ENCODE peak calls at places on chromosomes 2 and 18, in four cellular contexts. One of them, this sample, is unnamed.

GRCh38 chr18:59228361-59228760 is 8.4 kb downstream of the GRP start:
- DNase-seq in GM12878: no peak
- DNase-seq in HepG2: no peak
- DNase-seq in H1: no peak
- DNase-seq in this sample: no peak

GRCh38 chr2:157837851-157838441 is 38.2 kb downstream of the ACVR1 start:
- DNase-seq in GM12878: no peak
- DNase-seq in HepG2: peak
- DNase-seq in H1: no peak
- DNase-seq in this sample: no peak

GRCh38 chr2:187165936-187166335 is 282.1 kb downstream of the CALCRL start:
- DNase-seq in GM12878: no peak
- DNase-seq in HepG2: no peak
- DNase-seq in H1: no peak
- DNase-seq in this sample: no peak

GRCh38 chr2:237790353-237790752 is 8.2 kb upstream of the RBM44 start:
- DNase-seq in GM12878: no peak
- DNase-seq in HepG2: no peak
- DNase-seq in H1: no peak
- DNase-seq in this sample: no peak

GRCh38 chr2:51335072-51336058 is 303.4 kb upstream of the NRXN1 start:
- DNase-seq in GM12878: no peak
- DNase-seq in HepG2: no peak
- DNase-seq in H1: no peak
- DNase-seq in this sample: no peak

GRCh38 chr18:21915546-21915945 is 175.0 kb downstream of the MIB1 start:
- DNase-seq in GM12878: no peak
- DNase-seq in HepG2: no peak
- DNase-seq in H1: no peak
- DNase-seq in this sample: no peak

GRCh38 chr2:168220971-168221819 is 26.2 kb downstream of the STK39 start:
- DNase-seq in GM12878: no peak
- DNase-seq in HepG2: peak
- DNase-seq in H1: no peak
- DNase-seq in this sample: no peak

GRCh38 chr2:43276517-43276931 is 50.1 kb upstream of the ZFP36L2 start:
- DNase-seq in GM12878: no peak
- DNase-seq in HepG2: no peak
- DNase-seq in H1: no peak
- DNase-seq in this sample: no peak

GRCh38 chr2:63301481-63301880 is 250.9 kb downstream of the OTX1 start:
- DNase-seq in GM12878: no peak
- DNase-seq in HepG2: no peak
- DNase-seq in H1: no peak
- DNase-seq in this sample: no peak

GRCh38 chr18:58567453-58568196 is 61.3 kb downstream of the ALPK2 start:
- DNase-seq in GM12878: no peak
- DNase-seq in HepG2: peak
- DNase-seq in H1: no peak
- DNase-seq in this sample: no peak

GRCh38 chr2:152241956-152242355 is 66.4 kb upstream of the STAM2 start:
- DNase-seq in GM12878: no peak
- DNase-seq in HepG2: no peak
- DNase-seq in H1: no peak
- DNase-seq in this sample: no peak

GRCh38 chr2:46273919-46274318 is 23.3 kb upstream of the EPAS1 start:
- DNase-seq in GM12878: no peak
- DNase-seq in HepG2: no peak
- DNase-seq in H1: no peak
- DNase-seq in this sample: no peak

GRCh38 chr2:206004004-206004693 is 81.8 kb downstream of the INO80D start:
- DNase-seq in GM12878: no peak
- DNase-seq in HepG2: peak
- DNase-seq in H1: peak
- DNase-seq in this sample: peak

GRCh38 chr2:211170843-211171242 is 614.4 kb downstream of the CPS1 start:
- DNase-seq in GM12878: no peak
- DNase-seq in HepG2: no peak
- DNase-seq in H1: no peak
- DNase-seq in this sample: no peak

GRCh38 chr2:10533811-10534321 is 85.7 kb upstream of the ODC1 start:
- DNase-seq in GM12878: no peak
- DNase-seq in HepG2: no peak
- DNase-seq in H1: no peak
- DNase-seq in this sample: no peak

DNA sequence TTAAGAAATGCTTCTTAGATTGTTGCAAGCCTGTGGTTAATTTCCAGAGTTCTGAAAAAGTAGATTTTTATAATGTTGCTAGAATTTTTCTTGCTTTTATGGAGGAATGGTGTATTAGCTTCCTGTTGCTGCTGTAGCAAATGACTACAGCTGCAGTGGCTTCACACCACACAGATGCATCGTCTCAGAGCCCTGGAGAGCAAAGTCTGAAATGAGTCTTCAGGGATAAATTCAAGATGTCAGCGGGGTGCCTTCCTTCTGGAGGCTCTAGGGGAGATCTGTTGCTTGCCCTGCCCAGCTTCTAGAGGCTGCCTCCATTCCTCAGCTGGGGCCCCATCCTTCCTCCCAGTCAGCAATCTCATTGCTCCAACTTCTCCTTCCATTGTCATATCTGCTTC is 187.8 kb downstream of the ZNF516 start:
- DNase-seq in GM12878: no peak
- DNase-seq in HepG2: no peak
- DNase-seq in H1: no peak
- DNase-seq in this sample: no peak
- TF ChIP-seq YY1 in GM12878: no peak
- TF ChIP-seq YY1 in HepG2: no peak
- TF ChIP-seq YY1 in H1: no peak
- TF ChIP-seq YY1 in this sample: no peak

DNA sequence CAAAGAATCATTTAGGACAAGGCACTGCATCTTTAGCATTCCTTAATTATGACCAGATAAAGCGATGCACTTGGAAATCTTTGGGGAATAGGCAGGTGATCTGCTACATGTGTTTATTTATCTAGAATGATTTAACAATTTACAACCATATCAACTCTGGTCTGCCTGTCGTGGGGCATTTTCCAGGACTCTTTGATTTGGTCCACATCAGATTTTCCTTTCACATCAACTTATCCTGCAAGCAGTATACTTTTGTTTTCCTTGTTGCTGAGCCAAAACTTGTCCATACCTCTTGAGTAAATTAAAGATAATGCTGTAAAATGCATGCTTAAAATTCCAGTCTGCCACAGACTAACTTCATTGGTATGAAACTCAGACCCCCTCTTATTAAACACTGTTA is 312.4 kb upstream of the TCF4 start:
- DNase-seq in GM12878: no peak
- DNase-seq in HepG2: no peak
- DNase-seq in H1: no peak
- DNase-seq in this sample: no peak
- TF ChIP-seq SUZ12 in GM12878: no peak
- TF ChIP-seq SUZ12 in HepG2: no peak
- TF ChIP-seq SUZ12 in H1: no peak
- TF ChIP-seq SUZ12 in this sample: no peak

GRCh38 chr2:3703236-3703682 is at the start of gene DCDC2C:
- DNase-seq in GM12878: no peak
- DNase-seq in HepG2: no peak
- DNase-seq in H1: no peak
- DNase-seq in this sample: no peak
- TF ChIP-seq YY1 in GM12878: no peak
- TF ChIP-seq YY1 in HepG2: no peak
- TF ChIP-seq YY1 in H1: no peak
- TF ChIP-seq YY1 in this sample: no peak

GRCh38 chr18:79832169-79832568 is 34.4 kb downstream of the KCNG2 start:
- DNase-seq in GM12878: no peak
- DNase-seq in HepG2: no peak
- DNase-seq in H1: no peak
- DNase-seq in this sample: no peak

GRCh38 chr18:79829136-79829854 is 31.6 kb downstream of the KCNG2 start:
- DNase-seq in GM12878: no peak
- DNase-seq in HepG2: no peak
- DNase-seq in H1: no peak
- DNase-seq in this sample: no peak

GRCh38 chr18:79834834-79835233 is 37.1 kb downstream of the KCNG2 start:
- DNase-seq in GM12878: no peak
- DNase-seq in HepG2: no peak
- DNase-seq in H1: no peak
- DNase-seq in this sample: no peak
- TF ChIP-seq SUZ12 in GM12878: no peak
- TF ChIP-seq SUZ12 in HepG2: no peak
- TF ChIP-seq SUZ12 in H1: no peak
- TF ChIP-seq SUZ12 in this sample: no peak

GRCh38 chr18:22934789-22935188 is 1.7 kb downstream of the RBBP8 start:
- DNase-seq in GM12878: no peak
- DNase-seq in HepG2: no peak
- DNase-seq in H1: no peak
- DNase-seq in this sample: no peak

GRCh38 chr18:22933958-22934423 is 863 bp downstream of the RBBP8 start:
- DNase-seq in GM12878: peak
- DNase-seq in HepG2: no peak
- DNase-seq in H1: no peak
- DNase-seq in this sample: no peak

GRCh38 chr18:22936515-22936914 is 3.4 kb downstream of the RBBP8 start:
- DNase-seq in GM12878: no peak
- DNase-seq in HepG2: peak
- DNase-seq in H1: no peak
- DNase-seq in this sample: no peak

GRCh38 chr18:22933206-22933957 is at the start of gene RBBP8:
- DNase-seq in GM12878: peak
- DNase-seq in HepG2: peak
- DNase-seq in H1: peak
- DNase-seq in this sample: peak

DNA sequence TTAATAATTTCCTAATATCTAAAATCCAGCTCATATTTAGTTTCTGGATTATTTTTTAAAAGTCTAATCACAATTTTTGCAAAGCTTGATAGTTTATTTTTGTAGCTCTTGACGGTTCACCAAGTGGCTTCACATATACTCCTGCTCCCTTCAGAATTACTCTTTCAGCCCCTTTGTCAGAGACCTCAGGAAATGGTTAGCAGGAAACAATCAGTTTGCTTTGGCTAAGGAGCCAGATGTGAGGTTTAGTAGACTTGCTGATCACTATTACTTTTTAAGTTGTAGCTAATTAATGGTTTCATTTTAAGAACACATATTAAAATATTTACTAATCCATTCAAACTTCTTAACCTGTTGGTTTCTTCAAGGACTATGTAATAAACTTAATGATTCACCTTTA is 2.3 kb downstream of the RBBP8 start:
- DNase-seq in GM12878: no peak
- DNase-seq in HepG2: no peak
- DNase-seq in H1: no peak
- DNase-seq in this sample: no peak
- TF ChIP-seq YY1 in GM12878: no peak
- TF ChIP-seq YY1 in HepG2: no peak
- TF ChIP-seq YY1 in H1: no peak
- TF ChIP-seq YY1 in this sample: no peak

GRCh38 chr2:4047961-4048891 is 344.9 kb downstream of the DCDC2C start:
- DNase-seq in GM12878: no peak
- DNase-seq in HepG2: no peak
- DNase-seq in H1: no peak
- DNase-seq in this sample: no peak
- TF ChIP-seq SUZ12 in GM12878: no peak
- TF ChIP-seq SUZ12 in HepG2: no peak
- TF ChIP-seq SUZ12 in H1: no peak
- TF ChIP-seq SUZ12 in this sample: no peak

DNA sequence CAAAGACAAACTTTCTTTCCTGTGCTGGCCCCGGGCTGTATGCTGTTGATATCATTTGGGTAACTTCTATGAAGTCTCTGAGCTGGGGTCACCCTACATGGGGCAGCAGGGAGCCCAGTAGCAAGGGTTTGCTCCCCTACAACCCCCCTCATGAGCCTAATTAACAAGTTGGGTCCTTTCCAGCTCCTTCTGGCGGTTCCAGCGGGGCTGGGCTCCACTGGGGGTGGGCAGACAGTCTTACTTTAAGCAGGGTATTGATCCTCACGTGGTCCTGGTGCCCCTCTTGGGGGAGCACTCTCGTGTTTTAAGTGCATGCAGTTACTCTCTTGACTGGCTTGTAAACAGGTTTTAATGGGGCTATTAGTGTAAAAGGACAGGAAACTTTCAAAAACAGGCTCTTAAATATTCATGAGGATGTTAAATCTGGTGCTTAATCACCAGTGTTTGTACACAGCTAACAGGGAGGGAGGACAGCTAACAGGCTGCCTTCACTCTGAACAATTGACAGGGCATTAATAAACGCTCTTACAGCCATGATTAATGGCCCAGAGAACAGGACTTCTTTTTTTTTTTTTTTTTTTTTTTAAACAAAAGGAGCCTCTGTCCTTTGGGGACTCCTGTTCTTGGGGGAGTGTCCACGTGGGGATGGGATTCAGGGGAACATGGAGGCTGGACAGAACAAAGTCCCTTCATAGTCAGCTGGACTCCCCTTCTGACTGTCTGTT is 36.6 kb upstream of the SKOR2 start:
- DNase-seq in GM12878: no peak
- DNase-seq in HepG2: no peak
- DNase-seq in H1: no peak
- DNase-seq in this sample: no peak
- TF ChIP-seq YY1 in GM12878: no peak
- TF ChIP-seq YY1 in HepG2: no peak
- TF ChIP-seq YY1 in H1: no peak
- TF ChIP-seq YY1 in this sample: no peak

This sample was measured in NT2/D1.